ENCODE peak calls at places on chromosome X, in nine cellular contexts. E is neural progenitor cell, I is HepG2, M is HCT116, V is fibroblast of lung, Y is mammary epithelial cell, Z is endodermal cell, N is GM23248, S is MM.1S. O is an unnamed sample.

GRCh38 chrX:120428309-120428708 is 40.8 kb downstream of the LAMP2 start:
- DNase-seq in E (no peak), I (no peak), M (no peak), V (peak; percentile 4), Y (peak; percentile 30), Z (no peak), N (no peak), S (no peak), O (peak; percentile 42)

GRCh38 chrX:129793604-129794191 is 13.9 kb downstream of the SASH3 start:
- DNase-seq in E (no peak), I (no peak), M (no peak), V (no peak), Y (no peak), Z (no peak), N (no peak), S (no peak), O (no peak)

GRCh38 chrX:16838202-16839066 is 31.7 kb downstream of the RBBP7 start:
- DNase-seq in E (peak; percentile 16), I (no peak), M (no peak), V (peak; percentile 86), Y (peak; percentile 48), Z (no peak), N (peak; percentile 83), S (no peak), O (peak; percentile 78)

GRCh38 chrX:119226431-119226830 is 9.7 kb upstream of the PGRMC1 start:
- DNase-seq in E (no peak), I (no peak), M (no peak), V (no peak), Y (no peak), Z (no peak), N (no peak), S (no peak), O (no peak)

GRCh38 chrX:24285082-24285481 is 28.8 kb downstream of the SUPT20HL2 start:
- DNase-seq in E (no peak), I (no peak), M (no peak), V (no peak), Y (no peak), Z (no peak), N (no peak), S (no peak), O (peak; percentile 4)

GRCh38 chrX:13489451-13489850 is 80.0 kb upstream of the EGFL6 start:
- DNase-seq in E (no peak), I (no peak), M (no peak), V (peak; percentile 81), Y (peak; percentile 70), Z (no peak), N (peak; percentile 82), S (no peak), O (peak; percentile 61)

GRCh38 chrX:94053575-94053974 is 379.6 kb downstream of the FAM133A start:
- DNase-seq in E (no peak), I (no peak), M (no peak), V (no peak), Y (peak; percentile 64), Z (no peak), N (no peak), S (no peak), O (no peak)

GRCh38 chrX:9171841-9172240 is 137.9 kb upstream of the FAM9B start:
- DNase-seq in E (no peak), I (no peak), M (no peak), V (peak; percentile 79), Y (no peak), Z (no peak), N (peak; percentile 77), S (no peak), O (no peak)

GRCh38 chrX:54357414-54358377 is at the start of gene WNK3:
- DNase-seq in E (peak; percentile 95), I (peak; percentile 0), M (no peak), V (peak; percentile 78), Y (peak; percentile 32), Z (peak; percentile 94), N (peak; percentile 66), S (no peak), O (peak; percentile 89)

GRCh38 chrX:68666580-68666979 is 19.1 kb downstream of the STARD8 start:
- DNase-seq in E (no peak), I (no peak), M (no peak), V (no peak), Y (no peak), Z (no peak), N (no peak), S (no peak), O (no peak)

GRCh38 chrX:108584617-108585211 is 145.1 kb downstream of the COL4A5 start:
- DNase-seq in E (peak; percentile 68), I (no peak), M (peak; percentile 4), V (no peak), Y (peak; percentile 1), Z (peak; percentile 79), N (peak; percentile 15), S (peak; percentile 25), O (peak; percentile 13)

GRCh38 chrX:43973249-43973672 is at the start of gene NDP:
- DNase-seq in E (peak; percentile 39), I (no peak), M (no peak), V (peak; percentile 13), Y (no peak), Z (peak; percentile 43), N (peak; percentile 34), S (no peak), O (peak; percentile 38)

GRCh38 chrX:57528670-57529255 is 63.0 kb upstream of the ZXDB start:
- DNase-seq in E (peak; percentile 23), I (peak; percentile 5), M (no peak), V (no peak), Y (peak; percentile 9), Z (peak; percentile 76), N (peak; percentile 22), S (peak; percentile 57), O (no peak)

GRCh38 chrX:49991718-49992117 is 69.3 kb downstream of the CLCN5 start:
- DNase-seq in E (no peak), I (no peak), M (no peak), V (no peak), Y (no peak), Z (no peak), N (no peak), S (no peak), O (no peak)

GRCh38 chrX:140480765-140481164 is 24.1 kb downstream of the SOX3 start:
- DNase-seq in E (no peak), I (no peak), M (no peak), V (peak; percentile 93), Y (no peak), Z (no peak), N (no peak), S (no peak), O (no peak)

GRCh38 chrX:125101971-125102750 is 217.5 kb upstream of the TEX13C start:
- DNase-seq in E (no peak), I (no peak), M (no peak), V (no peak), Y (no peak), Z (no peak), N (no peak), S (no peak), O (no peak)

GRCh38 chrX:16464369-16464768 is 185.6 kb upstream of the S100G start:
- DNase-seq in E (no peak), I (no peak), M (no peak), V (no peak), Y (no peak), Z (no peak), N (no peak), S (no peak), O (no peak)

GRCh38 chrX:106952988-106953387 is 32.8 kb downstream of the CLDN2 start:
- DNase-seq in E (no peak), I (no peak), M (no peak), V (peak; percentile 6), Y (no peak), Z (no peak), N (peak; percentile 33), S (peak; percentile 9), O (peak; percentile 25)
- H3K4me1 ChIP-seq in E (no peaks in the 10 kb centered on the region), I (peaks cover 66% of the 10 kb centered on the region), M (no peaks in the 10 kb centered on the region), V (no peaks in the 10 kb centered on the region), Y (no peaks in the 10 kb centered on the region), Z (no peaks in the 10 kb centered on the region), N (peaks cover 14% of the 10 kb centered on the region), S (no peaks in the 10 kb centered on the region), O (peaks cover 7% of the 10 kb centered on the region)

DNA sequence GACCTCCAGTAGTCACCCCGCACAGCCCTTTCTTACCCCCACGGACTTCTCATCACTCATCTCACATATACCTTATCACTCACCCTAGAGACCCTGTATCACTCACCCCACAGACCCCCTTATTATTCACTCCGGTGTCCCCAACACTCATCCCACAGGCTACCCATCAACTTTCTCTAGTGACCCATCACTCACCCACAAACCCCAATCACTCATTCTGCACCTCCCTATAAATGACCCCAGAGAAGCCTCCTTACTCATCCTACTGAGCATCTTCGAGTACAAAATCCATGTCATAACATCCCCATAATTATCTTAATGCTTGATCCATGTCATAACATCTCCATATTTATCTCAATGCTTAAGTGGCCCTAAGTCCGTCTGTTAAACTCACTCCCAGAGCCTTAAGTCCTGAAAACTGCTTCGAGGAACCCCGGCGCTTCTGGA is 934 bp downstream of the ZNF41 start:
- DNase-seq in E (no peak), I (no peak), M (no peak), V (no peak), Y (no peak), Z (no peak), N (no peak), S (no peak), O (peak; percentile 1)
- H3K9ac ChIP-seq in E (no peak overlapping the region), I (peak overlapping the region; percentile 77), M (peak overlapping the region; percentile 75), V (peak overlapping the region; percentile 89), Y (peak overlapping the region; percentile 14), Z (peak overlapping the region; percentile 87), N (peak overlapping the region; percentile 97), S (peak overlapping the region; percentile 90), O (peak overlapping the region; percentile 92)

DNA sequence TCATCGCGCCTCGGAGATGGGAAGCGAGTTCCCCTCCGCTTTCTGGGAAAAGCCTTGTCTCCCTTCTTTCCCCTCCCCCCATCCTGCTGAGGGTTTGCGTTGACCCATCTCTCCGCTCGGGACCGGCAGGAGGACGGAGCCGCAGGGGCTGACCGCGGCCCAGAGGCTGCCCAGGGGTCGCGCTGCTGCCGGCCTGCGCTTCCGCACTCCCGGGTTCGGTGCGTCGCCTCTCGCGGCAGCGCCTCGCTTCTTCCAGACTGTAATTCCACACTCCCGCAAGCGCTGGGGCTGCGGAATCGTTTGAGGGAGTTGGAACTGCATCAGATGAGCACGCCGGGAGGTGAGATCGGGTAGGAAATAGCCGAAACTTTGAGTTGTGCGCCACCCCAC is 88.3 kb downstream of the BCOR start:
- DNase-seq in E (peak; percentile 75), I (no peak), M (no peak), V (no peak), Y (no peak), Z (peak; percentile 83), N (peak; percentile 34), S (no peak), O (no peak)
- H3K4me1 ChIP-seq in E (peaks cover 44% of the 10 kb centered on the region), I (peaks cover 23% of the 10 kb centered on the region), M (peaks cover 15% of the 10 kb centered on the region), V (peaks cover 12% of the 10 kb centered on the region), Y (peaks cover 7% of the 10 kb centered on the region), Z (no peaks in the 10 kb centered on the region), N (peaks cover 3% of the 10 kb centered on the region), S (no peaks in the 10 kb centered on the region), O (peaks cover 17% of the 10 kb centered on the region)

DNA sequence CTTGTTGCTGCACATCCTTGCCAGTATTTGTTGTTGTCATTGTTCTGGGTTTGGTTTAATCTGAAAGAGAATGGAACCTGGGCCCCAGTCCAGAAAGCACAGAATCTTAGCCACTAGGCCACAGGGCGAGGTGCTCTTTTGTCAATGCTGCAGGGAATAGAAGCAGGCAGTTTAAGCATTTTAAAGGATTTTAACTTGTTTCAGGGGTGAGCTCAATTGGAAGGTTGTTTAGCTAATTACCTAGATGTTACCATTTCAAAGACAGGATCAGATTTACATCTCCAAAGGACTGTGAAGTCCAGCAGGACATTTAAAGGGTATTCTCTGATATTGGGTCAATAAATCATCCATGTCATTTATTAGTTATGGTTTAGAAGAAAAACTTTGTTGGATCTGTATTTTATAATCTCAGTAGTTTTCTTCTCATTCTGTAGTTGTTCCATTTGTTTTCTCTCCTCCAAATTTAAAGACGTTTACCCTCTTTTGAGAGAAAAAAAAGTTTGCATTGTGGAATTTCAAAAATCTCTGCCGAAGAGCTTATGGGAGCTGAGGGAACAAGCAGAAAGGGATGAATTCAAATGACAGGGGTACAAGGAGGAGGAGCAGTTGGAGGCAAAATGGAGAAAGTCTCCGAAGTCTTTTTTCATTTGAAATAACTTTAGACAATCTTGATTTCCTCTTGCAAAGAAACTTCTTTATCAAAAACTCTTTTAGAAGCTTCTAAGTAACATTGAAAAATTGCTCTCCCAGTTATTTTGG is 57.5 kb upstream of the FAM47C start:
- DNase-seq in E (peak; percentile 65), I (no peak), M (no peak), V (no peak), Y (no peak), Z (peak; percentile 59), N (no peak), S (no peak), O (no peak)
- H3K9ac ChIP-seq in E (no peak overlapping the region), I (no peak overlapping the region), M (no peak overlapping the region), V (no peak overlapping the region), Y (no peak overlapping the region), Z (no peak overlapping the region), N (no peak overlapping the region), S (no peak overlapping the region), O (no peak overlapping the region)